ENCODE peak calls at places on chromosomes 5 and 9, in six cellular contexts. R is GM04504, Y is keratinocyte, X is ecto neural progenitor cell, K is AG08396, O is A549. U is an unnamed sample.

GRCh38 chr5:24788829-24789509 is 144.2 kb upstream of the CDH10 start:
- DNase-seq in R (peak), Y (no peak), X (no peak), K (no peak), O (no peak), U (no peak)

GRCh38 chr5:27010646-27011045 is 27.7 kb downstream of the CDH9 start:
- DNase-seq in R (no peak), Y (no peak), X (no peak), K (no peak), O (no peak), U (no peak)

GRCh38 chr5:154972476-154973080 is 31.7 kb downstream of the MRPL22 start:
- DNase-seq in R (peak), Y (no peak), X (peak), K (peak), O (peak), U (no peak)

GRCh38 chr9:96242829-96243228 is 59.1 kb downstream of the HSD17B3 start:
- DNase-seq in R (no peak), Y (no peak), X (no peak), K (no peak), O (no peak), U (no peak)

GRCh38 chr9:133850161-133850560 is 112.0 kb upstream of the SARDH start:
- DNase-seq in R (no peak), Y (no peak), X (no peak), K (no peak), O (no peak), U (no peak)

GRCh38 chr9:130995399-130995941 is 13.5 kb upstream of the LAMC3 start:
- DNase-seq in R (no peak), Y (no peak), X (peak), K (peak), O (peak), U (no peak)

GRCh38 chr5:110951373-110951791 is 120.1 kb upstream of the TSLP start:
- DNase-seq in R (no peak), Y (no peak), X (no peak), K (no peak), O (no peak), U (peak)

GRCh38 chr5:2740051-2740848 is 11.2 kb downstream of the IRX2 start:
- DNase-seq in R (no peak), Y (no peak), X (peak), K (no peak), O (no peak), U (no peak)

GRCh38 chr5:43313854-43314457 is 744 bp upstream of the HMGCS1 start:
- DNase-seq in R (no peak), Y (no peak), X (peak), K (no peak), O (no peak), U (no peak)

GRCh38 chr5:139649082-139649991 is 1.2 kb downstream of the CXXC5 start:
- DNase-seq in R (no peak), Y (no peak), X (no peak), K (no peak), O (no peak), U (no peak)

GRCh38 chr9:136185066-136185465 is 19.9 kb downstream of the LHX3 start:
- DNase-seq in R (no peak), Y (no peak), X (no peak), K (no peak), O (no peak), U (no peak)

GRCh38 chr5:11385901-11386293 is 518.3 kb downstream of the CTNND2 start:
- DNase-seq in R (no peak), Y (no peak), X (peak), K (no peak), O (no peak), U (no peak)

GRCh38 chr9:37198034-37198718 is 77.8 kb downstream of the ZCCHC7 start:
- DNase-seq in R (no peak), Y (no peak), X (no peak), K (no peak), O (no peak), U (no peak)

GRCh38 chr5:85311536-85311935 is 926.9 kb upstream of the EDIL3 start:
- DNase-seq in R (no peak), Y (no peak), X (no peak), K (no peak), O (no peak), U (no peak)

GRCh38 chr9:34374905-34375552 is 1.7 kb downstream of the MYORG start:
- DNase-seq in R (no peak), Y (no peak), X (peak), K (no peak), O (no peak), U (no peak)

GRCh38 chr5:116898917-116899316 is 324.3 kb upstream of the SEMA6A start:
- DNase-seq in R (no peak), Y (no peak), X (no peak), K (no peak), O (no peak), U (no peak)

GRCh38 chr9:33234511-33235467 is 5.2 kb upstream of the SPINK4 start:
- DNase-seq in R (no peak), Y (no peak), X (no peak), K (no peak), O (peak), U (no peak)

GRCh38 chr5:150137168-150137957 is 18.3 kb downstream of the PDGFRB start:
- DNase-seq in R (no peak), Y (no peak), X (no peak), K (peak), O (no peak), U (no peak)

GRCh38 chr5:114726126-114726525 is 364.3 kb downstream of the KCNN2 start:
- DNase-seq in R (no peak), Y (no peak), X (no peak), K (no peak), O (no peak), U (no peak)

GRCh38 chr5:118580959-118581358 is 407.4 kb downstream of the DTWD2 start:
- DNase-seq in R (peak), Y (no peak), X (no peak), K (no peak), O (no peak), U (no peak)

GRCh38 chr5:31106742-31107546 is 86.5 kb upstream of the CDH6 start:
- DNase-seq in R (no peak), Y (no peak), X (no peak), K (peak), O (no peak), U (no peak)

U was measured in epithelial cell of prostate.